ENCODE peak calls at places on chromosomes 16 and 17, in eight cellular contexts. G, M, S, E, C, O, T and Z are unnamed samples.

GRCh38 chr17:17067277-17067676 is 25.0 kb downstream of the MPRIP start:
- DNase-seq in E (no peak), T (no peak), O (no peak), G (no peak), M (peak; percentile 49), S (no peak), C (no peak), Z (no peak)

GRCh38 chr17:20116683-20117309 is 107.6 kb downstream of the SPECC1 start:
- DNase-seq in O (peak; percentile 55), G (peak; percentile 65), M (peak; percentile 52), C (no peak), T (peak; percentile 56), S (no peak), E (peak; percentile 85), Z (no peak)

GRCh38 chr17:17206149-17206912 is at the start of gene PLD6:
- DNase-seq in E (no peak), O (peak; percentile 90), C (peak; percentile 85), M (peak; percentile 91), G (peak; percentile 71), S (peak; percentile 89), T (peak; percentile 79), Z (no peak)

GRCh38 chr16:55489119-55489955 is 10.3 kb downstream of the MMP2 start:
- DNase-seq in O (no peak), G (no peak), M (no peak), T (no peak), E (no peak), C (peak; percentile 55), S (no peak), Z (no peak)

GRCh38 chr16:57462978-57463362 is 491 bp downstream of the POLR2C start:
- DNase-seq in E (peak; percentile 43), G (no peak), C (no peak), S (no peak), M (no peak), T (no peak), O (no peak), Z (no peak)

GRCh38 chr17:32927724-32928526 is at the start of gene TMEM98:
- DNase-seq in S (no peak), T (peak; percentile 34), G (peak; percentile 25), M (no peak), E (peak; percentile 81), O (peak; percentile 52), C (no peak), Z (no peak)

GRCh38 chr17:41910701-41911391 is 7.9 kb downstream of the ACLY start:
- DNase-seq in C (no peak), G (peak; percentile 96), T (no peak), E (no peak), M (no peak), O (no peak), S (no peak), Z (no peak)

GRCh38 chr16:70163596-70163995 is 10.0 kb upstream of the CLEC18C start:
- DNase-seq in O (no peak), G (no peak), M (no peak), E (peak; percentile 48), S (no peak), T (no peak), C (no peak), Z (no peak)

GRCh38 chr17:48589831-48590602 is at the start of gene HOXB3:
- DNase-seq in C (no peak), T (no peak), E (no peak), O (no peak), M (no peak), S (no peak), G (peak; percentile 80), Z (no peak)

GRCh38 chr17:44400226-44400847 is 10.9 kb upstream of the ITGA2B start:
- DNase-seq in E (peak; percentile 18), T (no peak), S (no peak), M (no peak), G (peak; percentile 40), O (no peak), C (no peak), Z (no peak)

GRCh38 chr17:74403512-74404137 is 28.3 kb upstream of the GPRC5C start:
- DNase-seq in G (no peak), E (no peak), M (no peak), O (no peak), S (no peak), C (no peak), T (no peak), Z (no peak)

GRCh38 chr17:7109461-7110322 is 4.9 kb downstream of the ASGR2 start:
- DNase-seq in M (no peak), G (no peak), O (no peak), E (no peak), C (no peak), T (no peak), S (no peak), Z (no peak)

GRCh38 chr17:42680331-42680808 is 1.3 kb downstream of the CCR10 start:
- DNase-seq in G (no peak), O (no peak), M (no peak), C (no peak), S (peak; percentile 33), E (no peak), T (peak; percentile 73), Z (no peak)

GRCh38 chr17:15255713-15256454 is 9.2 kb downstream of the PMP22 start:
- DNase-seq in S (no peak), M (no peak), T (peak; percentile 61), C (no peak), E (no peak), G (no peak), O (no peak), Z (no peak)

GRCh38 chr16:87800497-87800896 is 34.7 kb upstream of the KLHDC4 start:
- DNase-seq in O (no peak), E (no peak), M (no peak), T (no peak), C (no peak), G (no peak), S (no peak), Z (no peak)

GRCh38 chr16:88536510-88536909 is 33.7 kb upstream of the ZC3H18 start:
- DNase-seq in T (no peak), S (no peak), O (no peak), C (no peak), E (no peak), M (no peak), G (no peak), Z (no peak)

GRCh38 chr16:51526622-51527021 is 375.6 kb upstream of the SALL1 start:
- DNase-seq in E (no peak), G (no peak), C (no peak), S (no peak), T (peak; percentile 35), M (no peak), O (no peak), Z (no peak)

GRCh38 chr17:76715462-76715830 is 4.7 kb upstream of the MXRA7 start:
- DNase-seq in G (no peak), E (no peak), O (no peak), T (no peak), M (no peak), C (no peak), S (no peak), Z (no peak)

GRCh38 chr17:48429638-48430586 is at the start of gene SKAP1:
- DNase-seq in C (no peak), O (peak; percentile 66), S (peak; percentile 23), G (no peak), T (no peak), E (peak; percentile 43), M (peak; percentile 17), Z (no peak)

GRCh38 chr17:39671651-39672521 is 3.6 kb downstream of the PNMT start:
- DNase-seq in E (peak; percentile 79), S (peak; percentile 28), C (peak; percentile 69), O (peak; percentile 72), G (peak; percentile 35), M (no peak), T (no peak), Z (no peak)

DNA sequence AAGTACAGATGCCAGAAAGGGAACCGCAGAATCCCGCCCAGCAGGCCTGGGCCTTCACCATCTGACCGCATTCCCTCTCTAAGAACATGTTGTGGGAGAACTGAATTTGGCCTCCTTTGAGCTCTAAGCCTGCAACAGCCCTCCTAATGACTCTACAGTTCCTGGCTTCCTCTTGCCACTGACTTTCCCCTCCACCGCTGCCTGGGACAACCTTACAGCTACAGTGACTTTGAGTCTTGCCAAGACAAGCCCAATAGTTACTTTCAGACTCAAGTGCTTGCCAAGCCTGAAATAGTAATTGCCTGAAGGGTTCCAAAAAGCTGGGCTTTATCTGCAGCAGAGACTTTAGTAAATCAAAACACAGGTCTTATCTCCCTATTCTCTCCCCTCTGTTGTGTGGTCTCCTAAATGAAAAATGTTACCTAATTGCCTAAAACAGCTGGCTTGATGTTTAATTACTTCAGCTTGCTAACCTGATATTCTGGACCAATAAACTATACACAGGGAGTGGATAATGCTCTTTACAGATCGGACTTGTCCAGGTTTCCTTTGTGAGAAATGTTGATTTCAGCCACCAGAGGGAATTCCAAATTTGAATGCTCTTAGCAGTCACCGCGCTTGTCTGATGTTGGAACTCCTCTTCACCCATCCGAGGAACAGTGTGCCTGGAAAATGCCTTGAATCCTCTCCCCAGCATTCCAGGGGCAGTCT is 85.1 kb upstream of the TBX2 start:
- DNase-seq in S (no peak), E (no peak), O (no peak), C (peak; percentile 87), T (peak; percentile 69), M (no peak), G (peak; percentile 90), Z (peak; percentile 50)
- TF ChIP-seq CTCF in S (no peak), E (no peak), O (no peak), C (no peak), T (peak; percentile 35), M (no peak), G (peak; percentile 41), Z (peak; percentile 34)

GRCh38 chr17:82947051-82947991 is 107.5 kb upstream of the ZNF750 start:
- DNase-seq in S (no peak), C (no peak), T (peak; percentile 12), O (no peak), E (no peak), M (no peak), G (no peak), Z (no peak)
- H3K9me3 ChIP-seq in S (no peaks in the 10 kb centered on the region), C (peaks cover 35% of the 10 kb centered on the region), T (peaks cover 22% of the 10 kb centered on the region), O (no peaks in the 10 kb centered on the region), E (peaks cover 29% of the 10 kb centered on the region), M (peaks cover 6% of the 10 kb centered on the region), G (no peaks in the 10 kb centered on the region), Z (peaks cover 28% of the 10 kb centered on the region)

DNA sequence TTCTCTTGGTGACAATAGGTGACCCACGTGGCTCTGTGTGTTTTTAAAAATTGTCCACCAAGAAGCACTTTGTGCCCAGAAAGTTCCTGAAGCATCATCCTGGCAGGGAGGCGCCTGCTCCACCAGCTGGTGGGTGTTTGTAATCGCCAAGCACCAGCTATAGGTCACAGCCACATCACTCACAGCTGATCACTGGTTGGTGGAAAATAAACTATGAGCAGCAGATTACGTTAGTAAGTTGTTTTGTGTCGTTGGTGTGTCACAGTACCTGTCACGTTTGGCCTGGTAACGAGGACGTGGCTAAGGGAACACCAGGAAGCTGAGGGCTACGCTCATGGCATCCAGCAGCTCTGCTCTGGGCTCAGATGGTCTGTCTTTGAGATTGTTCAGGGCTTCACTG is 10.1 kb downstream of the MRM3 start:
- DNase-seq in S (no peak), M (no peak), T (no peak), O (no peak), E (no peak), C (no peak), G (peak; percentile 32), Z (no peak)
- TF ChIP-seq CTCF in S (no peak), M (peak; percentile 29), T (no peak), O (no peak), E (no peak), C (no peak), G (no peak), Z (no peak)

DNA sequence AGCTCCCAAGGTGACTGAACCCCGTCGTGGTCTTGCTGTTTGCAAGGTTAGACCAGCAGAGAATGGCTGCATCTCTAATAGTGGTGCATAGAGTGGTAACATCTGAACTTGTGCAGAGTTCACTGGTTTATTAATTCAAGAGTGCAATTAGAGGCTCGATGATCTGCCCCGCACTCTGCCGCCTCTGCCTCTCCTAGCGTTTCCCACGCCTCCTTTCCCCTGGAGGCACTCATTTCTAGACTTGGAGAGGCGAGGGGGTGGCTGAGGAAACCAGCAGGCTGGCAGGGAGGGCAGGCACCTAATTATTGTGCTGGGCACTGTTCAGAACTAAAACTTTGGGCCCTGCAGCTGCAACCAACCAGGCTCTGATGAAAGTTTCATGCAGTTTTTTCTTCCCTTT is 363.5 kb upstream of the EEF2KMT start:
- DNase-seq in E (no peak), C (no peak), M (no peak), O (no peak), T (no peak), G (no peak), S (no peak), Z (no peak)
- H3K9me3 ChIP-seq in E (no peaks in the 10 kb centered on the region), C (no peaks in the 10 kb centered on the region), M (no peaks in the 10 kb centered on the region), O (no peaks in the 10 kb centered on the region), T (no peaks in the 10 kb centered on the region), G (no peaks in the 10 kb centered on the region), S (no peaks in the 10 kb centered on the region), Z (no peaks in the 10 kb centered on the region)